ENCODE peak calls at places on chromosome 16, in four cellular contexts. T is cardiac muscle cell, Y is dorsolateral prefrontal cortex, W is tibial artery. O is an unnamed sample. For H3K27me3, the result is how much of the 10 kb centered on the place peaks cover.

GRCh38 chr16:53817117-53817516 is 113.2 kb downstream of the FTO start:
- DNase-seq in T (no peak), Y (no peak), W (no peak), O (no peak)

GRCh38 chr16:80733366-80733901 is 71.0 kb downstream of the CDYL2 start:
- DNase-seq in T (no peak), Y (no peak), W (no peak), O (no peak)

GRCh38 chr16:10541396-10541795 is 39.0 kb downstream of the EMP2 start:
- DNase-seq in T (no peak), Y (no peak), W (no peak), O (no peak)

GRCh38 chr16:69328854-69329316 is 1.5 kb downstream of the PDF start:
- DNase-seq in T (no peak), Y (no peak), W (peak), O (no peak)

GRCh38 chr16:35574011-35574410 is 2114.6 kb downstream of the TP53TG3F start:
- DNase-seq in T (no peak), Y (no peak), W (no peak), O (no peak)

GRCh38 chr16:69003500-69003899 is 102.0 kb upstream of the HAS3 start:
- DNase-seq in T (no peak), Y (no peak), W (no peak), O (no peak)

GRCh38 chr16:48013476-48013875 is 142.3 kb downstream of the ABCC12 start:
- DNase-seq in T (no peak), Y (no peak), W (no peak), O (no peak)

GRCh38 chr16:2056077-2056476 is 8.3 kb downstream of the TSC2 start:
- DNase-seq in T (no peak), Y (no peak), W (no peak), O (no peak)

GRCh38 chr16:1265826-1266225 is 10.0 kb downstream of the TPSD1 start:
- DNase-seq in T (no peak), Y (no peak), W (no peak), O (no peak)

GRCh38 chr16:46916980-46917379 is 32.8 kb downstream of the GPT2 start:
- DNase-seq in T (no peak), Y (no peak), W (no peak), O (no peak)

GRCh38 chr16:49748322-49748721 is 107.6 kb downstream of the ZNF423 start:
- DNase-seq in T (no peak), Y (no peak), W (no peak), O (no peak)

GRCh38 chr16:85103096-85104079 is 8.9 kb downstream of the CIBAR2 start:
- DNase-seq in T (no peak), Y (no peak), W (no peak), O (no peak)

GRCh38 chr16:85945424-85945751 is 46.4 kb downstream of the IRF8 start:
- DNase-seq in T (no peak), Y (no peak), W (no peak), O (no peak)

DNA sequence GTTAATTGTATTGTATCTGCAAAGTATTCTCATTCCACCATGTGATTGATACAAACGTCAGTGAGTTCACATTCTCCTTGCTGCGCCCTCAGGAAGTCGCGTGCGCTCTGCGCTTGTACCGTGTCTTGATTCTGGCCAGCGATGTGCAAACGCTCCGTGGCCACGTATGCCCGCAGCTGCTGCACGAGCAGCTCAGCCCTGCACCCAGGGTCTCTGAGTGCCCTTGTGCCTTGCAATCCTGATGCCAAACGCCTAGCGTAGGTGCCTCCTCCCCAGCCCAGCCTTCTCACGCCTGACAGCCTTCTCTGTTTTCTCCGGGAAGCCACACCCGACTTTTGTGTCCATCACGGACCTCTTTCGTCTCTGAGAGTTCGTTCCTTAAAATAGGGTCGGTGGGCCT is 9.4 kb downstream of the ZNF469 start:
- DNase-seq in T (no peak), Y (no peak), W (no peak), O (no peak)
- H3K4me3 ChIP-seq in T (no peak), Y (no peak), W (no peak), O (no peak)

GRCh38 chr16:58020628-58021521 is 4.7 kb upstream of the MMP15 start:
- DNase-seq in T (peak), Y (peak), W (peak), O (no peak)

GRCh38 chr16:58024347-58024672 is 1.2 kb upstream of the MMP15 start:
- DNase-seq in T (no peak), Y (no peak), W (no peak), O (no peak)

GRCh38 chr16:58021661-58022551 is 3.6 kb upstream of the MMP15 start:
- DNase-seq in T (no peak), Y (no peak), W (no peak), O (no peak)

GRCh38 chr16:58024673-58025350 is 742 bp upstream of the MMP15 start:
- DNase-seq in T (peak), Y (no peak), W (no peak), O (peak)

GRCh38 chr16:58022601-58023371 is 2.8 kb upstream of the MMP15 start:
- DNase-seq in T (no peak), Y (peak), W (peak), O (no peak)
- H3K27me3 ChIP-seq in T (under half), Y (under half), W (under half), O (under half)

GRCh38 chr16:81881228-81881627 is 102.1 kb downstream of the PLCG2 start:
- DNase-seq in T (no peak), Y (no peak), W (no peak), O (no peak)

GRCh38 chr16:81880816-81881215 is 101.7 kb downstream of the PLCG2 start:
- DNase-seq in T (no peak), Y (no peak), W (no peak), O (no peak)

GRCh38 chr16:81878529-81878928 is 99.4 kb downstream of the PLCG2 start:
- DNase-seq in T (no peak), Y (no peak), W (no peak), O (no peak)

GRCh38 chr16:81882559-81882958 is 103.5 kb downstream of the PLCG2 start:
- DNase-seq in T (no peak), Y (no peak), W (no peak), O (no peak)

GRCh38 chr16:81879625-81880024 is 100.5 kb downstream of the PLCG2 start:
- DNase-seq in T (no peak), Y (no peak), W (no peak), O (no peak)
- TF ChIP-seq CTCF in T (peak), Y (no peak), W (no peak), O (peak)

GRCh38 chr16:55566432-55567175 is at the start of gene CAPNS2:
- DNase-seq in T (no peak), Y (no peak), W (no peak), O (no peak)
- H3K4me3 ChIP-seq in T (no peak), Y (no peak), W (no peak), O (no peak)

GRCh38 chr16:77276686-77277085 is 77.5 kb downstream of the SYCE1L start:
- DNase-seq in T (no peak), Y (no peak), W (no peak), O (no peak)
- H3K27me3 ChIP-seq in T (under half), Y (under half), W (under half), O (under half)

O was measured in GM06990.